ENCODE peak calls at places on chromosomes 5 and 9, in five cellular contexts. One of them, this sample, is unnamed.

GRCh38 chr9:34459941-34460340 is 1.3 kb downstream of the DNAI1 start:
- DNase-seq in ascending aorta: no peak
- DNase-seq in SJCRH30: no peak
- DNase-seq in heart left ventricle: no peak
- DNase-seq in A549: no peak
- DNase-seq in this sample: no peak

GRCh38 chr9:124320062-124320973 is 62.6 kb downstream of the NEK6 start:
- DNase-seq in heart left ventricle: peak; percentile 67
- DNase-seq in SJCRH30: peak; percentile 84
- DNase-seq in ascending aorta: peak; percentile 77
- DNase-seq in A549: peak; percentile 91
- DNase-seq in this sample: peak; percentile 74

GRCh38 chr5:36363101-36363500 is 61.4 kb upstream of the RANBP3L start:
- DNase-seq in heart left ventricle: no peak
- DNase-seq in ascending aorta: no peak
- DNase-seq in SJCRH30: peak; percentile 11
- DNase-seq in A549: peak; percentile 6
- DNase-seq in this sample: peak; percentile 74

GRCh38 chr5:86974910-86975309 is 292.8 kb upstream of the RASA1 start:
- DNase-seq in ascending aorta: no peak
- DNase-seq in SJCRH30: no peak
- DNase-seq in A549: no peak
- DNase-seq in heart left ventricle: no peak
- DNase-seq in this sample: peak; percentile 38

GRCh38 chr9:36135791-36136276 is 699 bp upstream of the GLIPR2 start:
- DNase-seq in SJCRH30: no peak
- DNase-seq in A549: no peak
- DNase-seq in heart left ventricle: no peak
- DNase-seq in ascending aorta: peak; percentile 62
- DNase-seq in this sample: no peak

GRCh38 chr5:124059200-124059599 is 547.2 kb downstream of the CSNK1G3 start:
- DNase-seq in A549: no peak
- DNase-seq in SJCRH30: no peak
- DNase-seq in ascending aorta: no peak
- DNase-seq in heart left ventricle: no peak
- DNase-seq in this sample: no peak

GRCh38 chr9:109780453-109781033 is 545 bp downstream of the PALM2AKAP2 start:
- DNase-seq in ascending aorta: peak; percentile 73
- DNase-seq in A549: no peak
- DNase-seq in SJCRH30: peak; percentile 65
- DNase-seq in heart left ventricle: no peak
- DNase-seq in this sample: peak; percentile 21

GRCh38 chr9:124599121-124599795 is 92.1 kb upstream of the NR5A1 start:
- DNase-seq in A549: no peak
- DNase-seq in SJCRH30: no peak
- DNase-seq in ascending aorta: no peak
- DNase-seq in heart left ventricle: no peak
- DNase-seq in this sample: no peak

GRCh38 chr9:76571288-76572204 is 112.6 kb downstream of the GCNT1 start:
- DNase-seq in heart left ventricle: peak; percentile 29
- DNase-seq in SJCRH30: no peak
- DNase-seq in ascending aorta: no peak
- DNase-seq in A549: no peak
- DNase-seq in this sample: no peak

GRCh38 chr5:126383246-126383645 is 40.0 kb upstream of the GRAMD2B start:
- DNase-seq in heart left ventricle: no peak
- DNase-seq in SJCRH30: no peak
- DNase-seq in A549: no peak
- DNase-seq in ascending aorta: peak; percentile 73
- DNase-seq in this sample: no peak

GRCh38 chr5:97097348-97098220 is 44.8 kb downstream of the LIX1 start:
- DNase-seq in ascending aorta: no peak
- DNase-seq in SJCRH30: no peak
- DNase-seq in A549: no peak
- DNase-seq in heart left ventricle: no peak
- DNase-seq in this sample: no peak

GRCh38 chr9:131008909-131009618 is at the start of gene LAMC3:
- DNase-seq in SJCRH30: no peak
- DNase-seq in ascending aorta: no peak
- DNase-seq in heart left ventricle: no peak
- DNase-seq in A549: peak; percentile 65
- DNase-seq in this sample: peak; percentile 12

GRCh38 chr9:21102311-21102710 is 24.6 kb upstream of the IFNB1 start:
- DNase-seq in SJCRH30: no peak
- DNase-seq in A549: no peak
- DNase-seq in heart left ventricle: no peak
- DNase-seq in ascending aorta: no peak
- DNase-seq in this sample: no peak

GRCh38 chr9:77386187-77386586 is 208.9 kb downstream of the VPS13A start:
- DNase-seq in A549: no peak
- DNase-seq in ascending aorta: no peak
- DNase-seq in SJCRH30: no peak
- DNase-seq in heart left ventricle: no peak
- DNase-seq in this sample: no peak

GRCh38 chr9:31799953-31800609 is 584.4 kb upstream of the ACO1 start:
- DNase-seq in heart left ventricle: no peak
- DNase-seq in SJCRH30: peak; percentile 72
- DNase-seq in A549: no peak
- DNase-seq in ascending aorta: no peak
- DNase-seq in this sample: peak; percentile 57

DNA sequence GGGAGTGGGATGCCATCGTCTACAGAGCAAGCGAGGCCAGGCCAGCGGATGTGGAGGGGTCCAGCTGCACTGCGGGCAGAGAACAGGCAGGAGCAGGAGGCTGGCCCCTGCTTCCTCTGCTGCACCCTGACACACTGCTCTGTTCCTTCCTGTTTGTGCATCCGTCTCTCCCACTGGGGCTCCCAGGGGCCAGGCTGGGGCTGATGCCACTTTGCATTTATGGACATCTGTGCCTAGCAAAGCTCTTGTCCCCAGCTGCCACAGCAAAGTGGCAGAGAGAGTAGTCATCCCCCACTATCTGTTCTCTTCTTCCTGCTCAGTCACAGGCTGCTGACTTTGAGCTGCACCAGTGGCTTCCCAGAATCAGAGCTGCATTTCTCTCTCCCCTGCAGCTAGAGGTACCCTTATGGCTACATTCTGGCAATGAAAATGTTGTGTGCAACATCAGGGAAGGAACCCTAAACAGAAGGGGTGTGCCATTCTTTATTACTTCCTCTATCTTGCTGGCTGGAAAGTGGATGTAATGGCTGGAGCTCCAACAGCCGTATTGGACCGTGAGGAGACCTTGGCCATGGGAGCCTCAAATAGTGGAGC is 4.2 kb upstream of the NINJ1 start:
- DNase-seq in A549: no peak
- DNase-seq in SJCRH30: no peak
- DNase-seq in heart left ventricle: no peak
- DNase-seq in ascending aorta: no peak
- DNase-seq in this sample: no peak
- H3K27ac ChIP-seq in A549: no peak overlapping the region
- H3K27ac ChIP-seq in SJCRH30: no peak overlapping the region
- H3K27ac ChIP-seq in heart left ventricle: no peak overlapping the region
- H3K27ac ChIP-seq in ascending aorta: no peak overlapping the region
- H3K27ac ChIP-seq in this sample: no peak overlapping the region

DNA sequence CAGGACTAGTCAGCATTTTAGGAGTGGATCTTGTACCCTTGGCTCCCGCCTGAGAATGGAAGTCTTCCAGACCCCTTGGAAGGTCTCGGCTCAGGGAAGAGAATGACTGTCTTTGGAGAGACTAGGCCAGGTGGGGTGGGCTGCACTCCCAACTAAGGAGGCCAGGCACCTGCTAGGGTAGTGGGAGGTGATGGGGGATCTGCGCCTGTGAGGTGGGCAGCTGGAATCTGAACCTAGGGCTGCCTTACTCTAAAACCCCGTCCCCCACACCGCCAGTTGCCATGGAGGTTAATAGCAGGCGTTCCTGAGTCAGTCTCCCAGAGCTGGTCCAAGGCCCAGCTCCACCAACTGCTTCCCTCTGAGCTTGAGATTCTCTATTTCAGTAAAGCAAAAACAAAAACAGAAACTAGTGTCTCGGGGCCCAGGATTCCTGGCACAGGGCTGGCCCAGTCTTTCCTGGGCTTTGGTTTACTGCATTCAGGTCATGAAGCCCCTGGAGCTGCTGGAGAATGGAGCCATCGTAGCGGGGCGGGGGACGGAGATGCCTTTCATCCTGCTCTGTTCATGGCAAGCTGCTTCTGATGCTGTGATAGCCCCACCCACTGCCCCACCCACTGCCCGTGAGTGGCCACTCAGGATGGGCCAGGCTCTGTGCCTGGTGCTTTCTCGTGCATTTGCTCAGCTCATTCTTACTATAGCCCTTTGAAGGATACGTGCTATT is 57.5 kb downstream of the DAB2IP start:
- DNase-seq in heart left ventricle: no peak
- DNase-seq in A549: no peak
- DNase-seq in SJCRH30: no peak
- DNase-seq in ascending aorta: no peak
- DNase-seq in this sample: no peak
- H3K4me3 ChIP-seq in heart left ventricle: no peak overlapping the region
- H3K4me3 ChIP-seq in A549: no peak overlapping the region
- H3K4me3 ChIP-seq in SJCRH30: no peak overlapping the region
- H3K4me3 ChIP-seq in ascending aorta: no peak overlapping the region
- H3K4me3 ChIP-seq in this sample: no peak overlapping the region

DNA sequence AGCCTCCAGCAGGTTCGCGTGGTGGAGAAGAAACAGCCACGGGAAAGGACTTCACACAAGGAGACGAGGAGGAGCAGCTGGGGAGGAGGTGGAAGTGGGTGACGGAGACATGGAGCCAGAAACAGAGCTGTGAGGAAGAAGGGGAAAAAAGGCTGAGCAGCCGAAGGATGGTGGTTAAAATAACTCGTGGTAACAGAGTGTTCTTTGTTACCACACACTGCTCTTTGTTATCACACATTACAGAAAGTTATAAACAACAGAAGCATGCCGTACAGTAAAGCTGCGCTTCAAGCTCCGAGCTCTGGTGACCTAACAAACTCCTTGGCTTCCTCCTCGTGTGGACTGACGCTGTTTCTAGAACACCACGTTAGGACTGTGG is 215.4 kb downstream of the GLIS3 start:
- DNase-seq in SJCRH30: peak; percentile 6
- DNase-seq in heart left ventricle: peak; percentile 47
- DNase-seq in ascending aorta: no peak
- DNase-seq in A549: no peak
- DNase-seq in this sample: peak; percentile 96
- H3K27ac ChIP-seq in SJCRH30: no peak overlapping the region
- H3K27ac ChIP-seq in heart left ventricle: peak overlapping the region; percentile 45
- H3K27ac ChIP-seq in ascending aorta: no peak overlapping the region
- H3K27ac ChIP-seq in A549: no peak overlapping the region
- H3K27ac ChIP-seq in this sample: no peak overlapping the region

GRCh38 chr9:12775373-12775962 is 648 bp downstream of the LURAP1L start:
- DNase-seq in SJCRH30: no peak
- DNase-seq in A549: no peak
- DNase-seq in ascending aorta: no peak
- DNase-seq in heart left ventricle: no peak
- DNase-seq in this sample: no peak
- H3K4me3 ChIP-seq in SJCRH30: peak overlapping the region; percentile 62
- H3K4me3 ChIP-seq in A549: peak overlapping the region; percentile 67
- H3K4me3 ChIP-seq in ascending aorta: peak overlapping the region; percentile 94
- H3K4me3 ChIP-seq in heart left ventricle: peak overlapping the region; percentile 76
- H3K4me3 ChIP-seq in this sample: peak overlapping the region; percentile 55

GRCh38 chr5:134437340-134438267 is 25.9 kb upstream of the CDKN2AIPNL start:
- DNase-seq in SJCRH30: no peak
- DNase-seq in A549: no peak
- DNase-seq in heart left ventricle: no peak
- DNase-seq in ascending aorta: no peak
- DNase-seq in this sample: no peak

GRCh38 chr5:134436523-134437339 is 25.1 kb upstream of the CDKN2AIPNL start:
- DNase-seq in SJCRH30: peak; percentile 19
- DNase-seq in A549: peak; percentile 41
- DNase-seq in heart left ventricle: peak; percentile 90
- DNase-seq in ascending aorta: peak; percentile 77
- DNase-seq in this sample: peak; percentile 64

GRCh38 chr5:134440185-134440755 is 28.6 kb upstream of the CDKN2AIPNL start:
- DNase-seq in heart left ventricle: no peak
- DNase-seq in SJCRH30: no peak
- DNase-seq in ascending aorta: no peak
- DNase-seq in A549: no peak
- DNase-seq in this sample: no peak

GRCh38 chr5:134438641-134439621 is 27.2 kb upstream of the CDKN2AIPNL start:
- DNase-seq in heart left ventricle: peak; percentile 91
- DNase-seq in A549: no peak
- DNase-seq in SJCRH30: no peak
- DNase-seq in ascending aorta: peak; percentile 72
- DNase-seq in this sample: peak; percentile 97

DNA sequence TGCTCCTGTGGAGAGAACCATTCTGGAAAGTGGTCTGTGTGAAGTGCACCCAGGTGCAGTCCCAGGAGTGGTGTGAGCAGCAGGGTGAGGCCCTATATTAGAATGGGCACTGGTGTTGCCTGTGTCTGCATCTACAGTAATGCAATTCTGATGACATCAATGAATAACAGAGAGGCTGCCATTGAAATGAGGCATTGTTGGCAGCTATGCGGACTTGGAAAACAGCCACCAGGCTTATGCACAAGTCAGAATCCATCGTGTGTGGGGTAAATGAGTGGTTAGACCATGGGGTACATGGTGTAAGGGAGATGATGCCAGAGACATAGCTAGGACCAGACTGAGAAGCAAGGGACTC is 26.6 kb upstream of the CDKN2AIPNL start:
- DNase-seq in ascending aorta: no peak
- DNase-seq in SJCRH30: no peak
- DNase-seq in A549: no peak
- DNase-seq in heart left ventricle: peak; percentile 69
- DNase-seq in this sample: no peak
- H3K27ac ChIP-seq in ascending aorta: no peak overlapping the region
- H3K27ac ChIP-seq in SJCRH30: no peak overlapping the region
- H3K27ac ChIP-seq in A549: peak overlapping the region; percentile 35
- H3K27ac ChIP-seq in heart left ventricle: peak overlapping the region; percentile 85
- H3K27ac ChIP-seq in this sample: no peak overlapping the region

GRCh38 chr9:121198512-121199042 is 3.1 kb downstream of the RAB14 start:
- DNase-seq in ascending aorta: no peak
- DNase-seq in heart left ventricle: no peak
- DNase-seq in SJCRH30: no peak
- DNase-seq in A549: no peak
- DNase-seq in this sample: no peak
- H3K4me3 ChIP-seq in ascending aorta: peak overlapping the region; percentile 75
- H3K4me3 ChIP-seq in heart left ventricle: peak overlapping the region; percentile 96
- H3K4me3 ChIP-seq in SJCRH30: no peak overlapping the region
- H3K4me3 ChIP-seq in A549: no peak overlapping the region
- H3K4me3 ChIP-seq in this sample: no peak overlapping the region

GRCh38 chr9:97747201-97747965 is 50.2 kb upstream of the XPA start:
- DNase-seq in SJCRH30: peak; percentile 56
- DNase-seq in A549: no peak
- DNase-seq in ascending aorta: no peak
- DNase-seq in heart left ventricle: no peak
- DNase-seq in this sample: no peak
- H3K27ac ChIP-seq in SJCRH30: no peak overlapping the region
- H3K27ac ChIP-seq in A549: no peak overlapping the region
- H3K27ac ChIP-seq in ascending aorta: no peak overlapping the region
- H3K27ac ChIP-seq in heart left ventricle: no peak overlapping the region
- H3K27ac ChIP-seq in this sample: no peak overlapping the region

This sample was measured in cardiac muscle cell.